ENCODE peak calls at places on chromosomes 12 and 14, in four cellular contexts. One of them, this sample, is unnamed.
A peak's percentile ranks its signal among the peaks of the same experiment; 100 is the strongest.

GRCh38 chr12:92827836-92828431 is 101.2 kb downstream of the EEA1 start:
- DNase-seq in ureter: no peak
- DNase-seq in IMR-90: peak; percentile 49
- DNase-seq in amniotic stem cell: peak; percentile 18
- DNase-seq in this sample: no peak

GRCh38 chr14:56422703-56423213 is 156.8 kb upstream of the TMEM260 start:
- DNase-seq in ureter: peak; percentile 69
- DNase-seq in amniotic stem cell: peak; percentile 34
- DNase-seq in IMR-90: peak; percentile 79
- DNase-seq in this sample: peak; percentile 71

GRCh38 chr12:57844725-57845477 is 1.6 kb downstream of the CTDSP2 start:
- DNase-seq in IMR-90: peak; percentile 86
- DNase-seq in amniotic stem cell: peak; percentile 32
- DNase-seq in ureter: peak; percentile 84
- DNase-seq in this sample: peak; percentile 85

GRCh38 chr14:71686677-71687076 is 245.6 kb upstream of the RGS6 start:
- DNase-seq in ureter: no peak
- DNase-seq in IMR-90: peak; percentile 36
- DNase-seq in amniotic stem cell: no peak
- DNase-seq in this sample: no peak

GRCh38 chr14:72736348-72736747 is 157.6 kb downstream of the DPF3 start:
- DNase-seq in amniotic stem cell: no peak
- DNase-seq in ureter: no peak
- DNase-seq in IMR-90: peak; percentile 83
- DNase-seq in this sample: no peak

GRCh38 chr14:23431486-23431885 is 4.0 kb downstream of the MYH7 start:
- DNase-seq in ureter: no peak
- DNase-seq in amniotic stem cell: no peak
- DNase-seq in IMR-90: no peak
- DNase-seq in this sample: no peak

GRCh38 chr14:75979071-75979571 is 2.7 kb downstream of the TGFB3 start:
- DNase-seq in ureter: no peak
- DNase-seq in amniotic stem cell: no peak
- DNase-seq in IMR-90: peak; percentile 38
- DNase-seq in this sample: peak; percentile 46

GRCh38 chr12:69569236-69569635 is 16.0 kb upstream of the CCT2 start:
- DNase-seq in amniotic stem cell: no peak
- DNase-seq in IMR-90: peak; percentile 49
- DNase-seq in ureter: no peak
- DNase-seq in this sample: no peak

GRCh38 chr14:52079239-52079956 is 10.5 kb upstream of the NID2 start:
- DNase-seq in IMR-90: peak; percentile 71
- DNase-seq in amniotic stem cell: no peak
- DNase-seq in ureter: no peak
- DNase-seq in this sample: no peak

GRCh38 chr12:51077930-51078329 is 5.5 kb downstream of the CSRNP2 start:
- DNase-seq in ureter: no peak
- DNase-seq in amniotic stem cell: no peak
- DNase-seq in IMR-90: peak; percentile 46
- DNase-seq in this sample: peak; percentile 42

GRCh38 chr12:9925746-9926393 is 6.3 kb downstream of the CLEC2A start:
- DNase-seq in ureter: no peak
- DNase-seq in IMR-90: peak; percentile 41
- DNase-seq in amniotic stem cell: peak; percentile 20
- DNase-seq in this sample: no peak

GRCh38 chr12:94941440-94941862 is 62.0 kb downstream of the NDUFA12 start:
- DNase-seq in ureter: no peak
- DNase-seq in amniotic stem cell: peak; percentile 80
- DNase-seq in IMR-90: peak; percentile 79
- DNase-seq in this sample: no peak

GRCh38 chr12:92730758-92731157 is 28.0 kb downstream of the PLEKHG7 start:
- DNase-seq in ureter: no peak
- DNase-seq in amniotic stem cell: no peak
- DNase-seq in IMR-90: peak; percentile 49
- DNase-seq in this sample: no peak

GRCh38 chr12:6277982-6278438 is 32.5 kb upstream of the PLEKHG6 start:
- DNase-seq in IMR-90: no peak
- DNase-seq in amniotic stem cell: no peak
- DNase-seq in ureter: peak; percentile 83
- DNase-seq in this sample: peak; percentile 44

GRCh38 chr14:80475074-80475473 is 263.8 kb upstream of the DIO2 start:
- DNase-seq in IMR-90: peak; percentile 82
- DNase-seq in amniotic stem cell: no peak
- DNase-seq in ureter: no peak
- DNase-seq in this sample: no peak

GRCh38 chr12:106994579-106995220 is 7.8 kb upstream of the MTERF2 start:
- DNase-seq in IMR-90: peak; percentile 74
- DNase-seq in amniotic stem cell: no peak
- DNase-seq in ureter: no peak
- DNase-seq in this sample: no peak

GRCh38 chr12:55718650-55719275 is 1.4 kb upstream of the RDH5 start:
- DNase-seq in amniotic stem cell: no peak
- DNase-seq in ureter: no peak
- DNase-seq in IMR-90: no peak
- DNase-seq in this sample: no peak

GRCh38 chr12:72872488-72872887 is 600.3 kb downstream of the TRHDE start:
- DNase-seq in ureter: no peak
- DNase-seq in amniotic stem cell: no peak
- DNase-seq in IMR-90: no peak
- DNase-seq in this sample: no peak

GRCh38 chr14:70442750-70443149 is 9.2 kb upstream of the ADAM21 start:
- DNase-seq in amniotic stem cell: no peak
- DNase-seq in ureter: no peak
- DNase-seq in IMR-90: no peak
- DNase-seq in this sample: no peak

GRCh38 chr12:102436867-102437266 is 43.5 kb downstream of the IGF1 start:
- DNase-seq in amniotic stem cell: no peak
- DNase-seq in ureter: no peak
- DNase-seq in IMR-90: peak; percentile 31
- DNase-seq in this sample: no peak

GRCh38 chr14:64060648-64061096 is 207.9 kb downstream of the SYNE2 start:
- DNase-seq in ureter: no peak
- DNase-seq in IMR-90: no peak
- DNase-seq in amniotic stem cell: no peak
- DNase-seq in this sample: peak; percentile 49

GRCh38 chr14:33062476-33062875 is 123.8 kb downstream of the NPAS3 start:
- DNase-seq in amniotic stem cell: no peak
- DNase-seq in IMR-90: no peak
- DNase-seq in ureter: no peak
- DNase-seq in this sample: no peak

GRCh38 chr14:90484291-90484690 is 87.5 kb downstream of the CALM1 start:
- DNase-seq in amniotic stem cell: no peak
- DNase-seq in IMR-90: no peak
- DNase-seq in ureter: no peak
- DNase-seq in this sample: no peak

GRCh38 chr12:126952106-126953007 is 1314.6 kb upstream of the TMEM132C start:
- DNase-seq in IMR-90: no peak
- DNase-seq in amniotic stem cell: no peak
- DNase-seq in ureter: no peak
- DNase-seq in this sample: peak; percentile 48

GRCh38 chr12:26055087-26055486 is 69.8 kb downstream of the BHLHE41 start:
- DNase-seq in IMR-90: no peak
- DNase-seq in amniotic stem cell: no peak
- DNase-seq in ureter: no peak
- DNase-seq in this sample: no peak

GRCh38 chr12:92605621-92606170 is 97.1 kb upstream of the PLEKHG7 start:
- DNase-seq in ureter: no peak
- DNase-seq in IMR-90: peak; percentile 30
- DNase-seq in amniotic stem cell: no peak
- DNase-seq in this sample: no peak

GRCh38 chr12:98421336-98421735 is 94.1 kb upstream of the TMPO start:
- DNase-seq in ureter: no peak
- DNase-seq in IMR-90: no peak
- DNase-seq in amniotic stem cell: no peak
- DNase-seq in this sample: no peak

GRCh38 chr12:93164103-93164880 is 213.4 kb upstream of the NUDT4 start:
- DNase-seq in ureter: no peak
- DNase-seq in amniotic stem cell: no peak
- DNase-seq in IMR-90: peak; percentile 45
- DNase-seq in this sample: no peak

GRCh38 chr14:80607430-80608200 is 333.9 kb downstream of the CEP128 start:
- DNase-seq in IMR-90: no peak
- DNase-seq in ureter: no peak
- DNase-seq in amniotic stem cell: no peak
- DNase-seq in this sample: no peak

GRCh38 chr12:30146561-30146960 is 362.8 kb upstream of the TMTC1 start:
- DNase-seq in ureter: no peak
- DNase-seq in IMR-90: no peak
- DNase-seq in amniotic stem cell: no peak
- DNase-seq in this sample: no peak

GRCh38 chr14:60095781-60096450 is 4.2 kb downstream of the PCNX4 start:
- DNase-seq in IMR-90: peak; percentile 93
- DNase-seq in amniotic stem cell: peak; percentile 12
- DNase-seq in ureter: no peak
- DNase-seq in this sample: no peak